ENCODE peak calls at places on chromosome 22, in seven cellular contexts. F is right lobe of liver; N is CD8-positive, alpha-beta T cell; E is neural progenitor cell; S is A549; V is transverse colon; P is CD4-positive, CD25-positive, alpha-beta regulatory T cell. O is an unnamed sample. For H3K9me3, the result is how much of the 10 kb centered on the place peaks cover.

GRCh38 chr22:35299217-35299716 is 427 bp upstream of the TOM1 start:
- DNase-seq in F (no peak), N (no peak), E (no peak), S (no peak), V (no peak), P (no peak), O (no peak)

GRCh38 chr22:44718418-44718817 is 16.4 kb downstream of the PRR5 start:
- DNase-seq in F (no peak), N (no peak), E (no peak), S (no peak), V (no peak), P (no peak), O (no peak)

GRCh38 chr22:39469681-39470461 is 13.1 kb downstream of the MGAT3 start:
- DNase-seq in F (no peak), N (no peak), E (peak), S (no peak), V (no peak), P (no peak), O (peak)

GRCh38 chr22:28711820-28712777 is 29.5 kb downstream of the CHEK2 start:
- DNase-seq in F (no peak), N (no peak), E (no peak), S (peak), V (no peak), P (no peak), O (no peak)

GRCh38 chr22:36144886-36145541 is 15.5 kb downstream of the APOL3 start:
- DNase-seq in F (no peak), N (no peak), E (peak), S (peak), V (peak), P (no peak), O (peak)

GRCh38 chr22:37054078-37054440 is 2.5 kb downstream of the KCTD17 start:
- DNase-seq in F (peak), N (no peak), E (no peak), S (no peak), V (no peak), P (no peak), O (peak)

GRCh38 chr22:45207981-45208664 is 32.6 kb downstream of the KIAA0930 start:
- DNase-seq in F (no peak), N (no peak), E (no peak), S (no peak), V (no peak), P (no peak), O (no peak)

GRCh38 chr22:39724857-39725256 is 154.3 kb downstream of the CACNA1I start:
- DNase-seq in F (no peak), N (no peak), E (no peak), S (no peak), V (no peak), P (no peak), O (no peak)

GRCh38 chr22:48035897-48036296 is 1273.4 kb downstream of the TBC1D22A start:
- DNase-seq in F (no peak), N (no peak), E (no peak), S (no peak), V (no peak), P (no peak), O (no peak)

GRCh38 chr22:48042621-48043395 is 1280.4 kb downstream of the TBC1D22A start:
- DNase-seq in F (no peak), N (no peak), E (no peak), S (no peak), V (no peak), P (no peak), O (no peak)

GRCh38 chr22:48037618-48038017 is 1275.2 kb downstream of the TBC1D22A start:
- DNase-seq in F (no peak), N (no peak), E (no peak), S (no peak), V (no peak), P (no peak), O (no peak)

GRCh38 chr22:48044484-48045060 is 1282.1 kb downstream of the TBC1D22A start:
- DNase-seq in F (no peak), N (no peak), E (no peak), S (no peak), V (no peak), P (no peak), O (no peak)

DNA sequence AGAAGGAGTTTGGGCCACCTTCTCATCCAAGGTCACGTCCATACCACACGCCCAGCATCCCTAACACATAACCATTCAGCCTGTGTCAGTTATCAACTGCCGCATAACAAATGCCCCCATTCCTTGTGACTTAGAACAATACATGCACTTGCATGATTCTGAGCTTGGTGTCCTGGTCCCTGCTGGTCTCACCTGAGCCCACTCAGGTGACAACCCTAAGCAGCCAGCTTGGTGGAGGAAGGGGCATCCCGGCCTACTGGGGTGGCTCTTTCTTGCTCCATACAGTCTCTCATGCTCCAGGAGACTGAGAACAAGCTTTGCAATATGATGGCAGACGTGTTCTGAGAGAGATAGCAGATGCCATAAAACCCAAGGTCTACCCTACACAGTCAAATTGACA is 1276.9 kb downstream of the TBC1D22A start:
- DNase-seq in F (no peak), N (no peak), E (no peak), S (no peak), V (no peak), P (no peak), O (no peak)
- H3K9me3 ChIP-seq in F (under half), N (under half), E (under half), S (under half), V (under half), P (under half), O (under half)

DNA sequence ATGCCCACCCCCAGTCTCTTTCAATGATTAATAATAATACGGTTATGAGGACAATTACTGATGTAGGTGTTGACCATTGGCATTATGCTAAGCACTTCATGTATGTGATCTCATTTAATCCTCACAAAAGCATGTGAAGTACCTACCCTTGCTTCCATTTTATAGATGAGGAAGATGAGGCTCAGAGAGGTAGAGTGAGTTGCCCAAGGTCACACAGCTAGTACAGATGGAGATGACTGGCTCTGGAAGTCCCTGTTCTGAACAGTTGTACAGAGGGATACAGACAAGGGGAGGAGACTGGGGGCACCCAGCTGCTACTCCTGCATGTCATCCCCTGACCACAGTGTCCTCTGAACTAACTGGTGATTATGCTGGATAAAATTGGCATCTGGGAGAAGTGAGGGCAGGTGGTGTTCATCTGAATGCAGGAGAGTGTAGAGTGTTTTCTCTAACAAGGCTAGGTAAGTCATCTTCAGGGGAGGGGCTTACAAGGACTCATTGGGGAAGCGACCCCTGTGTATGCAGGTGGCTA is 43.2 kb downstream of the KIAA1671 start:
- DNase-seq in F (no peak), N (no peak), E (no peak), S (no peak), V (no peak), P (no peak), O (no peak)
- H3K27ac ChIP-seq in F (no peak), N (no peak), E (peak), S (peak), V (no peak), P (no peak), O (no peak)

DNA sequence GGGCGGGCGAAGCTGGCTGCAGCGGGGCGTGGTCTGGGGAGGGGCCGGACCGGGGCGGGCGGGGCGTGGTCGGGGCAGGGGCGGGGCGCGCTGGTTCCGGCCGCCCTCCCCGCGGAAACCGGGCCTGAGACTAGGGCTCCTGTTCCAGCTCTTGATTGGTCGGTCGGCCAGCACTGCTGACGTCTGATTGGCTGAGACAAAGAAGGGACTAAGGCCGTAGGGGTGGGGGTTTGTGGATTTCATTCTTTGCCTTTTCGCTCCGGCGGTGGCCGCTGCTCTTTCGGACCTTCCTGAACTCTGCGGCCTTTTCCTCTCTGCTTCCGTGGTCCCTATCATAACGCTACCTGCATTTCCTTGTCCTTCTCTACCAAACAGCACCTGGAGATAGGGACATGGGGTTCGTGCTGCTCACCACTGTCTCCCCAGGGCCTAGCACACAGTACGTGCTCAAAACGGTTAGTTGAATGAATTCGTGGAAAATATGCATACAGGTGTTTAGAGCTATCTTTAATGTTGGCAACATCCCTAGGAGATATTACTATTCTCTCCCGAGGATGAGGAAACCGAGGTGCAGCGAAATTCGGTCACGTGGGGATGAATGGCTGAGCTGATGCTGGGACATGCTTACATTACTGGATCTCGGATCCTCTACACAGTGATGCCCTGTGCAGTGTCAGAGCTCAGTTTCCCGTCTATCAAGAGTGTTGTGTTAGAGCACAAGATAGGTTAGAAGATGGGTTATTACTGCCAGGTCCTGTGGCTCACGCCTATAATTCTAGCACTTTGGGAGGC is 62.8 kb downstream of the NFAM1 start:
- DNase-seq in F (peak), N (peak), E (peak), S (peak), V (peak), P (peak), O (peak)
- H3K9me3 ChIP-seq in F (under half), N (under half), E (under half), S (under half), V (under half), P (under half), O (under half)

GRCh38 chr22:46894081-46894671 is 131.7 kb downstream of the TBC1D22A start:
- DNase-seq in F (no peak), N (no peak), E (no peak), S (no peak), V (no peak), P (no peak), O (no peak)

GRCh38 chr22:46893281-46894020 is 131.0 kb downstream of the TBC1D22A start:
- DNase-seq in F (no peak), N (no peak), E (no peak), S (no peak), V (no peak), P (no peak), O (no peak)

GRCh38 chr22:46896166-46896565 is 133.7 kb downstream of the TBC1D22A start:
- DNase-seq in F (no peak), N (no peak), E (no peak), S (no peak), V (no peak), P (no peak), O (no peak)

GRCh38 chr22:46895753-46896152 is 133.3 kb downstream of the TBC1D22A start:
- DNase-seq in F (no peak), N (no peak), E (no peak), S (no peak), V (no peak), P (no peak), O (no peak)

DNA sequence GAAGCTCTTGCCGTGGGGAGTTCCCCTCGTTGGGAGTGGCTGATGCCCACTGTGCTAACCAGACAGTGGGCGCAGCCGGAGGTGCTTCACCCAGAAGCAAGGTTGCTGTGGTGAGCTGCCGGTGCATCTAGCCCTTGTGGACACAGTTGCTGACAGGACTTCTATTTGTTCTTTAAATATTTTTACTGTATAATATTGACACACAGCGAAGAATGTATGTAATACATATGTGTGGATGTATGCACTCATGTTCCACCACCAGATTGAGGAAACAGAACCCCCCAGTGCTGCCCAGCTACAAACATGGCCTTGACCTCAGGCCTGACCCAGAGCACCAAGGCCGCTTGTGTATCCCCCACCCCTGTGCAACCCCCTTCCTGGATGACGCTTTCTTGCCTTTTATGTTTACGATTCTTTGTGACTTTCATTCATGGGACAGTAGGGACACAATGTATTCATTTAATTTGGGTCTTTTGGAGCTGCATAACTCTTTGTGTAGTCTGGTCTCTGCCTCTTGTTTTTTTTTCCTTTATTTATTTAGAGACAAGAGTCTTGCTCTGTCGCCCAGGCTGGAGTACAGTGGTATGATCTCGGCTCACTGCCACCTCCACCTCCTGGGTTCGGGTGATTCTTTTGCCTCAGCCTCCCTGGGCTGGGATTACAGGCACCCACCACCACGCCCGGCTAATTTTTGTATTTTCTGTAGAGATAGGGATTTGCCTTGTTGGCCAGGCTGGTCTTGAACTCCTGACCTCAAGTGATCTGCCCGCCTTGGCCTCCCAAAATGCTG is 132.6 kb downstream of the TBC1D22A start:
- DNase-seq in F (no peak), N (no peak), E (no peak), S (no peak), V (no peak), P (no peak), O (no peak)
- H3K27ac ChIP-seq in F (peak), N (no peak), E (no peak), S (no peak), V (peak), P (no peak), O (no peak)

GRCh38 chr22:38177926-38178604 is 3.6 kb downstream of the PLA2G6 start:
- DNase-seq in F (peak), N (no peak), E (peak), S (peak), V (peak), P (no peak), O (peak)

GRCh38 chr22:38181453-38182200 is at the start of gene PLA2G6:
- DNase-seq in F (peak), N (peak), E (peak), S (peak), V (peak), P (peak), O (peak)

GRCh38 chr22:38177044-38177443 is 4.6 kb downstream of the PLA2G6 start:
- DNase-seq in F (no peak), N (no peak), E (no peak), S (no peak), V (no peak), P (no peak), O (no peak)

GRCh38 chr22:38184788-38185187 is 3.2 kb upstream of the PLA2G6 start:
- DNase-seq in F (no peak), N (no peak), E (peak), S (no peak), V (no peak), P (no peak), O (no peak)

DNA sequence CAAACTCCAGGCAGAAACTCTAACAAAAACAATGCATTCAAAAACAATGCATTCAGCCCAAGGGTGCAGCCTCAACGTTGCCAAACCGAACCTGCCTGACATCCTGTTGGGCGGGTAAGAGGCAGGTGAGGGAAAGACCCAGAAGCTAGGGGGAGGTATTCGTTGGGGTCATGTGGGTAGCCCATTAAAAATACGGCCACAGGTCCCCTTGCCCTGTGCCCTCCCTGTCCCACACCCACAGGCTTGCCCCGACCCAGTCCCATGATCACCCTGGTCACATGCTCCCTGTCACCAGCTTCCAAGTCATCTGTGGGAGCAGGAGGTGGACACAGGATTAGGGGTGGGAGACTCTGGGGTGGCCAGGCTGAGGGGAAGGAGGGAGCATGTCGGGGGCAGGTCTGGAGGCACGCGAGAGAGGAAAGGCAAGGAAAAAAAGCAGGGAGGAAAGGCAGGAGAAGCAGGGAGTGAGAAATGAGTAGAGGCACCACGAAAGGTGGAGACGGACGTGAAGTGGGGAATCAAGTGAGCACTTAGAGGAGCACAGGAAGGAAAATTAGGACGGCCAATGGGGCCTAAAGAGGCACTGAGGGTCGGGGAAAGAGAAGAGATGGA is 683 bp downstream of the PLA2G6 start:
- DNase-seq in F (peak), N (no peak), E (no peak), S (no peak), V (peak), P (peak), O (peak)
- H3K9me3 ChIP-seq in F (under half), N (under half), E (under half), S (under half), V (under half), P (under half), O (under half)